ENCODE peak calls at places on chromosomes 1 and 21, in six cellular contexts. T is stimulated activated CD8-positive, alpha-beta memory T cell treated with anti-CD3 and anti-CD28 coated beads, Interleukin-7, amount 100 ng/mL, for 1 hour; E is LoVo; P is RCC 7860; Q is hepatic stellate cell; I is thoracic aorta. V is an unnamed sample.

GRCh38 chr21:35163381-35163780 is 114.3 kb upstream of the RUNX1 start:
- DNase-seq in T (no peak), E (no peak), P (no peak), Q (no peak), I (no peak), V (no peak)

GRCh38 chr1:10251325-10252103 is 41.1 kb downstream of the KIF1B start:
- DNase-seq in T (no peak), E (no peak), P (peak; percentile 27), Q (no peak), I (no peak), V (no peak)

GRCh38 chr1:88221396-88221795 is 462.7 kb upstream of the PKN2 start:
- DNase-seq in T (no peak), E (no peak), P (no peak), Q (no peak), I (no peak), V (no peak)

GRCh38 chr1:162674018-162674608 is 41.8 kb downstream of the DDR2 start:
- DNase-seq in T (no peak), E (no peak), P (no peak), Q (no peak), I (no peak), V (no peak)

GRCh38 chr1:215166886-215167285 is 84.3 kb downstream of the KCNK2 start:
- DNase-seq in T (no peak), E (no peak), P (no peak), Q (no peak), I (no peak), V (no peak)

GRCh38 chr1:27296773-27297214 is 25.2 kb upstream of the TMEM222 start:
- DNase-seq in T (peak; percentile 45), E (peak; percentile 43), P (peak; percentile 17), Q (peak; percentile 77), I (peak; percentile 23), V (peak; percentile 53)

GRCh38 chr1:93629101-93630059 is 52.3 kb downstream of the BCAR3 start:
- DNase-seq in T (peak; percentile 7), E (peak; percentile 76), P (peak; percentile 70), Q (peak; percentile 60), I (no peak), V (peak; percentile 69)

GRCh38 chr21:26845066-26845749 is at the start of gene ADAMTS1:
- DNase-seq in T (no peak), E (no peak), P (peak; percentile 80), Q (peak; percentile 92), I (peak; percentile 77), V (peak; percentile 88)

V was measured in ACHN.